ENCODE peak calls at places on chromosomes 12 and 14, in six cellular contexts. P, R, E, H, W and Q are unnamed samples.

GRCh38 chr14:68968051-68968450 is 11.1 kb downstream of the ACTN1 start:
- DNase-seq in P (no peak), R (no peak), E (peak; percentile 81), H (no peak), W (no peak), Q (no peak)

GRCh38 chr12:53989227-53990113 is 4.5 kb downstream of the HOXC10 start:
- DNase-seq in P (no peak), R (peak; percentile 78), E (peak; percentile 62), H (no peak), W (no peak), Q (peak; percentile 55)

GRCh38 chr12:13373131-13373530 is 176.6 kb downstream of the EMP1 start:
- DNase-seq in P (no peak), R (no peak), E (no peak), H (no peak), W (no peak), Q (no peak)

GRCh38 chr12:89103831-89104230 is 248.5 kb downstream of the DUSP6 start:
- DNase-seq in P (no peak), R (no peak), E (no peak), H (no peak), W (no peak), Q (no peak)

GRCh38 chr14:54410215-54410614 is 13.4 kb downstream of the CDKN3 start:
- DNase-seq in P (no peak), R (no peak), E (no peak), H (no peak), W (no peak), Q (no peak)

GRCh38 chr12:4171742-4172141 is 101.8 kb upstream of the CCND2 start:
- DNase-seq in P (no peak), R (no peak), E (no peak), H (no peak), W (no peak), Q (no peak)

GRCh38 chr12:69988601-69989194 is 163.7 kb downstream of the MYRFL start:
- DNase-seq in P (peak; percentile 76), R (no peak), E (no peak), H (no peak), W (no peak), Q (no peak)

GRCh38 chr12:7934153-7934552 is 1.8 kb downstream of the SLC2A3 start:
- DNase-seq in P (no peak), R (no peak), E (no peak), H (no peak), W (no peak), Q (no peak)

GRCh38 chr12:47870175-47870781 is 34.5 kb downstream of the VDR start:
- DNase-seq in P (no peak), R (no peak), E (no peak), H (peak; percentile 54), W (no peak), Q (no peak)

GRCh38 chr12:114414866-114415524 is 9.1 kb upstream of the TBX5 start:
- DNase-seq in P (no peak), R (peak; percentile 14), E (no peak), H (no peak), W (no peak), Q (no peak)

GRCh38 chr12:26338574-26339572 is 143.5 kb downstream of the SSPN start:
- DNase-seq in P (peak; percentile 84), R (no peak), E (no peak), H (no peak), W (peak; percentile 62), Q (no peak)

GRCh38 chr14:24801024-24801423 is 167.0 kb upstream of the GZMB start:
- DNase-seq in P (no peak), R (no peak), E (no peak), H (no peak), W (no peak), Q (no peak)

GRCh38 chr12:118356809-118357326 is 15.8 kb downstream of the TAOK3 start:
- DNase-seq in P (peak; percentile 81), R (peak; percentile 32), E (peak; percentile 32), H (no peak), W (peak; percentile 70), Q (no peak)

GRCh38 chr14:88470542-88471440 is 84.0 kb downstream of the PTPN21 start:
- DNase-seq in P (peak; percentile 52), R (no peak), E (no peak), H (no peak), W (no peak), Q (no peak)

GRCh38 chr12:68762691-68763090 is 16.7 kb downstream of the SLC35E3 start:
- DNase-seq in P (no peak), R (no peak), E (no peak), H (no peak), W (no peak), Q (no peak)

GRCh38 chr12:6367969-6368892 is 7.1 kb downstream of the SCNN1A start:
- DNase-seq in P (no peak), R (no peak), E (peak; percentile 68), H (no peak), W (no peak), Q (no peak)
- TF ChIP-seq CTCF in P (no peak), R (no peak), E (no peak), H (no peak), W (no peak), Q (no peak)

GRCh38 chr12:10965511-10965910 is 21.2 kb downstream of the TAS2R50 start:
- DNase-seq in P (no peak), R (no peak), E (no peak), H (no peak), W (no peak), Q (no peak)

GRCh38 chr12:10956085-10956484 is 17.0 kb upstream of the TAS2R14 start:
- DNase-seq in P (no peak), R (no peak), E (no peak), H (no peak), W (no peak), Q (no peak)

GRCh38 chr12:10957741-10958140 is 18.7 kb upstream of the TAS2R14 start:
- DNase-seq in P (peak; percentile 74), R (no peak), E (no peak), H (no peak), W (no peak), Q (no peak)

GRCh38 chr12:10960260-10960659 is 21.2 kb upstream of the TAS2R14 start:
- DNase-seq in P (no peak), R (no peak), E (no peak), H (no peak), W (no peak), Q (no peak)

DNA sequence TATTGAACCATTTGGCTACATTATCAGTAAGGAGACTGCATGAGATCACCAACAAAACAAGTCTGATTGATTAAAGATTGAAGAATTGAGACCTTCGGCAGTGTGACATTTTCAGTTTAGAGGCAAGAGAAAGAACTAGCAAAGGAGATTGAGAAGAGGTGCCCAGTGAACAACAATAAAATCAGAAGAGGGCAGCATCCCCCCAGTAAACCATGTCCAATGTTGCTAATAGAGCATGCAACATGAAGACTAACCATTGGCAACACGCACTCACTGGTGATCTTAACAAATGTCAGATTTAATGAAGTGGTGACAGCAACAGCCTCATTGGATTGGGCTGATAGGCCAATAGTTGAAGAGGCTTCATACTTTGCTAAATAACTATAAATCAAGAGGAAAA is 20.7 kb upstream of the TAS2R14 start:
- DNase-seq in P (no peak), R (no peak), E (peak; percentile 13), H (no peak), W (no peak), Q (no peak)
- TF ChIP-seq CTCF in P (no peak), R (peak; percentile 5), E (no peak), H (no peak), W (no peak), Q (no peak)

DNA sequence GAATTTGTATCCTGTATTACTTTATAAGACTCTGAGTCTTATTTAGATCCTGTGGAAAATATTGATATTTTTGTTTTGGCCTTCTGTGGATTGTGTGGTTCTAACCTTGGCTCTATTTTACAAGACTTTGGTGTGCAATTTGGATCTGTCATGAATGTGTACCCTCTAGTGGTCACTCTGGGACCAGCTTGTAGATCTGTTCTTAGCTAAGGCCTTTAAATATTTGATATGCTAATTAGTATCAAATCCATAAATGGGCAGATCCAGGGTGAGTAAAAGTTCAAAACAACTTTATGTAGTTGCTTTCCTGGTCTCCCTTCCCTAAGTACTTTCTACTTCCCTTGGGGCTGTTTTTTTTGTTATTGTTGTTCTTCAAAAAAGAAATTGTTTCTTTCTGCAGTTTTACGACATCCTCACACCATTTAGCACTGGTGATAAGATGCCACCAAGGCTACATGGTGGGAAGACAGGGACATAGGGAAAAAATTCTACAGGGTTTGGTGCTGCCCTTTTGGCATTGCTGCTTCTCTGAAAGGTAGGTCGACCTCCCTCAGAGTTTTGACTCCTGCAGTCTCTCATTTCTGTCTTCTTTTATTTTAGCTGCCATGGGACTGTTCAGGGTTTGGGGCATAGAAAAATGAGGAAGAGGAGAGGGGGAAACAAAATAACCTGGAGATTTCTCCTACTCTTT is 238.5 kb downstream of the GPHN start:
- DNase-seq in P (peak; percentile 63), R (peak; percentile 10), E (peak; percentile 18), H (peak; percentile 17), W (peak; percentile 26), Q (peak; percentile 58)
- TF ChIP-seq CTCF in P (peak; percentile 65), R (peak; percentile 36), E (peak; percentile 51), H (peak; percentile 79), W (peak; percentile 56), Q (peak; percentile 45)

DNA sequence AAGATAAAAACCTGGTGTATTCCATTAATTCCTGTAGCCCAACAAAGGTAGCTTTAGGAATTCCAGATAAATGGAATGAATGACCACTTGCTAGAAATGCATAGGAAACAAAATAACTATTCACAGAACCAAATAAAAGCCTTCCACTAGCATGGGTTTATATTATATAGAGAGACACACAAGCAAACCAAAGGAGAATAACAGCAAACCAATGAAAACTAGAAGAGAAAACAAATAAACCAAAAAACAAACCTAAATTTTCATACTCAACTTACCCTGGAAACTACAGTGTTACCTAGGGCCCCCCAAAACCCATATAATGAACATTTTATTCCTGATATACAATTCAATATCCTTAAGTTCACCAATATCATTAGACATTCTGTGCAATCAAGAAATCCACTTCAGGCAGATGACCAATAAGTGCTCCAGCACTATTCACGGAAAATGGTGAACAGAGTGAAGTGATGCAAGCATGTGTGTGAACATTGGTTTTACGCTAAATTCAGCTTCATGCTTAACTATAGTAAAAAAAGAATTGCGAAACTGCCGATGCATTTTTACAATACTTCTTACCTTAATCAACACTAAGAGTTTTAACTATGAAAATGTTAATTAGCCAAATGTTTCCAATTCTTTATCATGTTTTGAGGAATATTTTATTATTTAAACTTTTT is 1108.4 kb upstream of the TMEM132C start:
- DNase-seq in P (no peak), R (no peak), E (no peak), H (no peak), W (no peak), Q (no peak)
- TF ChIP-seq CTCF in P (no peak), R (no peak), E (no peak), H (no peak), W (no peak), Q (no peak)